ENCODE peak calls at places on chromosomes 13 and 19, in ten cellular contexts. One of them, this sample, is unnamed.

GRCh38 chr13:47904891-47905290 is 96.2 kb downstream of the SUCLA2 start:
- DNase-seq in AG04450: no peak
- DNase-seq in A172: no peak
- DNase-seq in stimulated activated CD8-positive, alpha-beta memory T cell treated with anti-CD3 and anti-CD28 coated beads, Interleukin-12 subunit alpha, Interleukin-12 subunit beta, amount 100 ng/mL, for 4 hours: no peak
- DNase-seq in CD4-positive, CD25-positive, alpha-beta regulatory T cell: no peak
- DNase-seq in central memory CD8-positive, alpha-beta T cell: no peak
- DNase-seq in stimulated activated CD4-positive, alpha-beta T cell treated with anti-CD3 and anti-CD28 coated beads, Interleukin-2, amount 100 ng/mL, for 48 hours: no peak
- DNase-seq in RWPE1: no peak
- DNase-seq in stimulated activated naive CD4-positive, alpha-beta T cell: no peak
- DNase-seq in HuH-7.5: no peak
- DNase-seq in this sample: no peak

GRCh38 chr13:67123165-67123564 is 107.0 kb downstream of the PCDH9 start:
- DNase-seq in AG04450: no peak
- DNase-seq in A172: no peak
- DNase-seq in stimulated activated CD8-positive, alpha-beta memory T cell treated with anti-CD3 and anti-CD28 coated beads, Interleukin-12 subunit alpha, Interleukin-12 subunit beta, amount 100 ng/mL, for 4 hours: no peak
- DNase-seq in CD4-positive, CD25-positive, alpha-beta regulatory T cell: no peak
- DNase-seq in central memory CD8-positive, alpha-beta T cell: no peak
- DNase-seq in stimulated activated CD4-positive, alpha-beta T cell treated with anti-CD3 and anti-CD28 coated beads, Interleukin-2, amount 100 ng/mL, for 48 hours: no peak
- DNase-seq in RWPE1: no peak
- DNase-seq in stimulated activated naive CD4-positive, alpha-beta T cell: no peak
- DNase-seq in HuH-7.5: no peak
- DNase-seq in this sample: no peak

GRCh38 chr13:112159575-112160547 is 92.9 kb downstream of the SOX1 start:
- DNase-seq in AG04450: no peak
- DNase-seq in A172: no peak
- DNase-seq in stimulated activated CD8-positive, alpha-beta memory T cell treated with anti-CD3 and anti-CD28 coated beads, Interleukin-12 subunit alpha, Interleukin-12 subunit beta, amount 100 ng/mL, for 4 hours: no peak
- DNase-seq in CD4-positive, CD25-positive, alpha-beta regulatory T cell: no peak
- DNase-seq in central memory CD8-positive, alpha-beta T cell: no peak
- DNase-seq in stimulated activated CD4-positive, alpha-beta T cell treated with anti-CD3 and anti-CD28 coated beads, Interleukin-2, amount 100 ng/mL, for 48 hours: no peak
- DNase-seq in RWPE1: no peak
- DNase-seq in stimulated activated naive CD4-positive, alpha-beta T cell: no peak
- DNase-seq in HuH-7.5: no peak
- DNase-seq in this sample: no peak

GRCh38 chr19:18488403-18488723 is 33.5 kb downstream of the ELL start:
- DNase-seq in AG04450: no peak
- DNase-seq in A172: peak; percentile 36
- DNase-seq in stimulated activated CD8-positive, alpha-beta memory T cell treated with anti-CD3 and anti-CD28 coated beads, Interleukin-12 subunit alpha, Interleukin-12 subunit beta, amount 100 ng/mL, for 4 hours: no peak
- DNase-seq in CD4-positive, CD25-positive, alpha-beta regulatory T cell: no peak
- DNase-seq in central memory CD8-positive, alpha-beta T cell: no peak
- DNase-seq in stimulated activated CD4-positive, alpha-beta T cell treated with anti-CD3 and anti-CD28 coated beads, Interleukin-2, amount 100 ng/mL, for 48 hours: no peak
- DNase-seq in RWPE1: no peak
- DNase-seq in stimulated activated naive CD4-positive, alpha-beta T cell: no peak
- DNase-seq in HuH-7.5: no peak
- DNase-seq in this sample: no peak

GRCh38 chr13:101512650-101513049 is 60.2 kb downstream of the ITGBL1 start:
- DNase-seq in AG04450: no peak
- DNase-seq in A172: peak; percentile 67
- DNase-seq in stimulated activated CD8-positive, alpha-beta memory T cell treated with anti-CD3 and anti-CD28 coated beads, Interleukin-12 subunit alpha, Interleukin-12 subunit beta, amount 100 ng/mL, for 4 hours: no peak
- DNase-seq in CD4-positive, CD25-positive, alpha-beta regulatory T cell: no peak
- DNase-seq in central memory CD8-positive, alpha-beta T cell: no peak
- DNase-seq in stimulated activated CD4-positive, alpha-beta T cell treated with anti-CD3 and anti-CD28 coated beads, Interleukin-2, amount 100 ng/mL, for 48 hours: no peak
- DNase-seq in RWPE1: no peak
- DNase-seq in stimulated activated naive CD4-positive, alpha-beta T cell: no peak
- DNase-seq in HuH-7.5: no peak
- DNase-seq in this sample: no peak

GRCh38 chr13:41577437-41577836 is 120.1 kb downstream of the RGCC start:
- DNase-seq in AG04450: no peak
- DNase-seq in A172: no peak
- DNase-seq in stimulated activated CD8-positive, alpha-beta memory T cell treated with anti-CD3 and anti-CD28 coated beads, Interleukin-12 subunit alpha, Interleukin-12 subunit beta, amount 100 ng/mL, for 4 hours: no peak
- DNase-seq in CD4-positive, CD25-positive, alpha-beta regulatory T cell: no peak
- DNase-seq in central memory CD8-positive, alpha-beta T cell: no peak
- DNase-seq in stimulated activated CD4-positive, alpha-beta T cell treated with anti-CD3 and anti-CD28 coated beads, Interleukin-2, amount 100 ng/mL, for 48 hours: no peak
- DNase-seq in RWPE1: no peak
- DNase-seq in stimulated activated naive CD4-positive, alpha-beta T cell: no peak
- DNase-seq in HuH-7.5: no peak
- DNase-seq in this sample: no peak

GRCh38 chr13:57612568-57612967 is 19.0 kb upstream of the PCDH17 start:
- DNase-seq in AG04450: no peak
- DNase-seq in A172: no peak
- DNase-seq in stimulated activated CD8-positive, alpha-beta memory T cell treated with anti-CD3 and anti-CD28 coated beads, Interleukin-12 subunit alpha, Interleukin-12 subunit beta, amount 100 ng/mL, for 4 hours: no peak
- DNase-seq in CD4-positive, CD25-positive, alpha-beta regulatory T cell: no peak
- DNase-seq in central memory CD8-positive, alpha-beta T cell: no peak
- DNase-seq in stimulated activated CD4-positive, alpha-beta T cell treated with anti-CD3 and anti-CD28 coated beads, Interleukin-2, amount 100 ng/mL, for 48 hours: no peak
- DNase-seq in RWPE1: no peak
- DNase-seq in stimulated activated naive CD4-positive, alpha-beta T cell: no peak
- DNase-seq in HuH-7.5: no peak
- DNase-seq in this sample: no peak

GRCh38 chr19:50720181-50720920 is 749 bp upstream of the SHANK1 start:
- DNase-seq in AG04450: no peak
- DNase-seq in A172: no peak
- DNase-seq in stimulated activated CD8-positive, alpha-beta memory T cell treated with anti-CD3 and anti-CD28 coated beads, Interleukin-12 subunit alpha, Interleukin-12 subunit beta, amount 100 ng/mL, for 4 hours: no peak
- DNase-seq in CD4-positive, CD25-positive, alpha-beta regulatory T cell: no peak
- DNase-seq in central memory CD8-positive, alpha-beta T cell: no peak
- DNase-seq in stimulated activated CD4-positive, alpha-beta T cell treated with anti-CD3 and anti-CD28 coated beads, Interleukin-2, amount 100 ng/mL, for 48 hours: no peak
- DNase-seq in RWPE1: no peak
- DNase-seq in stimulated activated naive CD4-positive, alpha-beta T cell: no peak
- DNase-seq in HuH-7.5: no peak
- DNase-seq in this sample: no peak

GRCh38 chr13:33787051-33787591 is 30.8 kb upstream of the RFC3 start:
- DNase-seq in AG04450: no peak
- DNase-seq in A172: peak; percentile 22
- DNase-seq in stimulated activated CD8-positive, alpha-beta memory T cell treated with anti-CD3 and anti-CD28 coated beads, Interleukin-12 subunit alpha, Interleukin-12 subunit beta, amount 100 ng/mL, for 4 hours: no peak
- DNase-seq in CD4-positive, CD25-positive, alpha-beta regulatory T cell: peak; percentile 25
- DNase-seq in central memory CD8-positive, alpha-beta T cell: no peak
- DNase-seq in stimulated activated CD4-positive, alpha-beta T cell treated with anti-CD3 and anti-CD28 coated beads, Interleukin-2, amount 100 ng/mL, for 48 hours: no peak
- DNase-seq in RWPE1: no peak
- DNase-seq in stimulated activated naive CD4-positive, alpha-beta T cell: no peak
- DNase-seq in HuH-7.5: no peak
- DNase-seq in this sample: no peak

GRCh38 chr13:109747524-109747923 is 38.9 kb downstream of the IRS2 start:
- DNase-seq in AG04450: no peak
- DNase-seq in A172: no peak
- DNase-seq in stimulated activated CD8-positive, alpha-beta memory T cell treated with anti-CD3 and anti-CD28 coated beads, Interleukin-12 subunit alpha, Interleukin-12 subunit beta, amount 100 ng/mL, for 4 hours: no peak
- DNase-seq in CD4-positive, CD25-positive, alpha-beta regulatory T cell: no peak
- DNase-seq in central memory CD8-positive, alpha-beta T cell: no peak
- DNase-seq in stimulated activated CD4-positive, alpha-beta T cell treated with anti-CD3 and anti-CD28 coated beads, Interleukin-2, amount 100 ng/mL, for 48 hours: no peak
- DNase-seq in RWPE1: no peak
- DNase-seq in stimulated activated naive CD4-positive, alpha-beta T cell: no peak
- DNase-seq in HuH-7.5: no peak
- DNase-seq in this sample: no peak

GRCh38 chr13:95248953-95249352 is 52.3 kb downstream of the ABCC4 start:
- DNase-seq in AG04450: no peak
- DNase-seq in A172: no peak
- DNase-seq in stimulated activated CD8-positive, alpha-beta memory T cell treated with anti-CD3 and anti-CD28 coated beads, Interleukin-12 subunit alpha, Interleukin-12 subunit beta, amount 100 ng/mL, for 4 hours: no peak
- DNase-seq in CD4-positive, CD25-positive, alpha-beta regulatory T cell: no peak
- DNase-seq in central memory CD8-positive, alpha-beta T cell: no peak
- DNase-seq in stimulated activated CD4-positive, alpha-beta T cell treated with anti-CD3 and anti-CD28 coated beads, Interleukin-2, amount 100 ng/mL, for 48 hours: no peak
- DNase-seq in RWPE1: no peak
- DNase-seq in stimulated activated naive CD4-positive, alpha-beta T cell: no peak
- DNase-seq in HuH-7.5: no peak
- DNase-seq in this sample: no peak

This sample was measured in CD14-positive monocyte.